ENCODE peak calls at places on chromosomes 12 and 14, in nine cellular contexts. One of them, this sample, is unnamed.

GRCh38 chr14:64997108-64997794 is 10.6 kb downstream of the FNTB start:
- DNase-seq in HepG2: no peak
- DNase-seq in body of pancreas: no peak
- DNase-seq in IMR-90: no peak
- DNase-seq in testis: no peak
- DNase-seq in endothelial cell of umbilical vein: no peak
- DNase-seq in heart left ventricle: no peak
- DNase-seq in right lobe of liver: no peak
- DNase-seq in adrenal gland: no peak
- DNase-seq in this sample: peak

GRCh38 chr14:100950024-100950423 is 46.5 kb upstream of the RTL1 start:
- DNase-seq in HepG2: no peak
- DNase-seq in body of pancreas: no peak
- DNase-seq in IMR-90: peak
- DNase-seq in testis: no peak
- DNase-seq in endothelial cell of umbilical vein: peak
- DNase-seq in heart left ventricle: no peak
- DNase-seq in right lobe of liver: no peak
- DNase-seq in adrenal gland: no peak
- DNase-seq in this sample: no peak

GRCh38 chr12:46944104-46944503 is 118.3 kb upstream of the SLC38A4 start:
- DNase-seq in HepG2: no peak
- DNase-seq in body of pancreas: peak
- DNase-seq in IMR-90: peak
- DNase-seq in testis: peak
- DNase-seq in endothelial cell of umbilical vein: peak
- DNase-seq in heart left ventricle: no peak
- DNase-seq in right lobe of liver: no peak
- DNase-seq in adrenal gland: no peak
- DNase-seq in this sample: no peak

GRCh38 chr14:95409472-95410307 is 90.0 kb upstream of the CLMN start:
- DNase-seq in HepG2: no peak
- DNase-seq in body of pancreas: no peak
- DNase-seq in IMR-90: no peak
- DNase-seq in testis: no peak
- DNase-seq in endothelial cell of umbilical vein: no peak
- DNase-seq in heart left ventricle: no peak
- DNase-seq in right lobe of liver: no peak
- DNase-seq in adrenal gland: no peak
- DNase-seq in this sample: no peak

GRCh38 chr12:108004368-108004767 is 124.7 kb upstream of the WSCD2 start:
- DNase-seq in HepG2: no peak
- DNase-seq in body of pancreas: no peak
- DNase-seq in IMR-90: no peak
- DNase-seq in testis: no peak
- DNase-seq in endothelial cell of umbilical vein: no peak
- DNase-seq in heart left ventricle: no peak
- DNase-seq in right lobe of liver: no peak
- DNase-seq in adrenal gland: no peak
- DNase-seq in this sample: no peak

GRCh38 chr12:47111392-47111778 is 31.6 kb upstream of the AMIGO2 start:
- DNase-seq in HepG2: no peak
- DNase-seq in body of pancreas: no peak
- DNase-seq in IMR-90: no peak
- DNase-seq in testis: no peak
- DNase-seq in endothelial cell of umbilical vein: no peak
- DNase-seq in heart left ventricle: no peak
- DNase-seq in right lobe of liver: no peak
- DNase-seq in adrenal gland: no peak
- DNase-seq in this sample: no peak

GRCh38 chr12:64137117-64137516 is 85.0 kb downstream of the KICS2 start:
- DNase-seq in HepG2: no peak
- DNase-seq in body of pancreas: no peak
- DNase-seq in IMR-90: peak
- DNase-seq in testis: no peak
- DNase-seq in endothelial cell of umbilical vein: no peak
- DNase-seq in heart left ventricle: no peak
- DNase-seq in right lobe of liver: no peak
- DNase-seq in adrenal gland: no peak
- DNase-seq in this sample: no peak

GRCh38 chr12:119940881-119941280 is 48.2 kb upstream of the BICDL1 start:
- DNase-seq in HepG2: peak
- DNase-seq in body of pancreas: no peak
- DNase-seq in IMR-90: peak
- DNase-seq in testis: no peak
- DNase-seq in endothelial cell of umbilical vein: peak
- DNase-seq in heart left ventricle: no peak
- DNase-seq in right lobe of liver: no peak
- DNase-seq in adrenal gland: no peak
- DNase-seq in this sample: no peak

GRCh38 chr14:24874514-24875202 is 175.3 kb downstream of the STXBP6 start:
- DNase-seq in HepG2: peak
- DNase-seq in body of pancreas: no peak
- DNase-seq in IMR-90: no peak
- DNase-seq in testis: no peak
- DNase-seq in endothelial cell of umbilical vein: no peak
- DNase-seq in heart left ventricle: no peak
- DNase-seq in right lobe of liver: no peak
- DNase-seq in adrenal gland: no peak
- DNase-seq in this sample: no peak

GRCh38 chr12:109734219-109735000 is 20.8 kb downstream of the FAM222A start:
- DNase-seq in HepG2: no peak
- DNase-seq in body of pancreas: peak
- DNase-seq in IMR-90: peak
- DNase-seq in testis: no peak
- DNase-seq in endothelial cell of umbilical vein: no peak
- DNase-seq in heart left ventricle: peak
- DNase-seq in right lobe of liver: no peak
- DNase-seq in adrenal gland: peak
- DNase-seq in this sample: no peak

GRCh38 chr12:95548056-95548538 is 3.2 kb downstream of the USP44 start:
- DNase-seq in HepG2: no peak
- DNase-seq in body of pancreas: peak
- DNase-seq in IMR-90: no peak
- DNase-seq in testis: peak
- DNase-seq in endothelial cell of umbilical vein: peak
- DNase-seq in heart left ventricle: peak
- DNase-seq in right lobe of liver: peak
- DNase-seq in adrenal gland: peak
- DNase-seq in this sample: no peak

GRCh38 chr14:32303865-32304264 is 25.2 kb upstream of the AKAP6 start:
- DNase-seq in HepG2: peak
- DNase-seq in body of pancreas: no peak
- DNase-seq in IMR-90: no peak
- DNase-seq in testis: no peak
- DNase-seq in endothelial cell of umbilical vein: no peak
- DNase-seq in heart left ventricle: no peak
- DNase-seq in right lobe of liver: no peak
- DNase-seq in adrenal gland: no peak
- DNase-seq in this sample: no peak

GRCh38 chr12:114294303-114294685 is 111.7 kb downstream of the TBX5 start:
- DNase-seq in HepG2: no peak
- DNase-seq in body of pancreas: no peak
- DNase-seq in IMR-90: peak
- DNase-seq in testis: no peak
- DNase-seq in endothelial cell of umbilical vein: no peak
- DNase-seq in heart left ventricle: no peak
- DNase-seq in right lobe of liver: no peak
- DNase-seq in adrenal gland: no peak
- DNase-seq in this sample: no peak

GRCh38 chr12:32533971-32534590 is 134.7 kb downstream of the FGD4 start:
- DNase-seq in HepG2: peak
- DNase-seq in body of pancreas: peak
- DNase-seq in IMR-90: peak
- DNase-seq in testis: peak
- DNase-seq in endothelial cell of umbilical vein: peak
- DNase-seq in heart left ventricle: peak
- DNase-seq in right lobe of liver: peak
- DNase-seq in adrenal gland: peak
- DNase-seq in this sample: peak
- H3K4me3 ChIP-seq in HepG2: peak
- H3K4me3 ChIP-seq in body of pancreas: no peak
- H3K4me3 ChIP-seq in IMR-90: peak
- H3K4me3 ChIP-seq in testis: peak
- H3K4me3 ChIP-seq in endothelial cell of umbilical vein: peak
- H3K4me3 ChIP-seq in heart left ventricle: peak
- H3K4me3 ChIP-seq in right lobe of liver: peak
- H3K4me3 ChIP-seq in adrenal gland: no peak
- H3K4me3 ChIP-seq in this sample: no peak

GRCh38 chr14:105492051-105492965 is 1.3 kb downstream of the TEDC1 start:
- DNase-seq in HepG2: no peak
- DNase-seq in body of pancreas: no peak
- DNase-seq in IMR-90: no peak
- DNase-seq in testis: no peak
- DNase-seq in endothelial cell of umbilical vein: no peak
- DNase-seq in heart left ventricle: peak
- DNase-seq in right lobe of liver: peak
- DNase-seq in adrenal gland: peak
- DNase-seq in this sample: peak

GRCh38 chr14:105490318-105490571 is 801 bp upstream of the TEDC1 start:
- DNase-seq in HepG2: no peak
- DNase-seq in body of pancreas: no peak
- DNase-seq in IMR-90: no peak
- DNase-seq in testis: no peak
- DNase-seq in endothelial cell of umbilical vein: no peak
- DNase-seq in heart left ventricle: peak
- DNase-seq in right lobe of liver: peak
- DNase-seq in adrenal gland: peak
- DNase-seq in this sample: peak

GRCh38 chr14:105490572-105491365 is at the start of gene TEDC1:
- DNase-seq in HepG2: peak
- DNase-seq in body of pancreas: peak
- DNase-seq in IMR-90: peak
- DNase-seq in testis: peak
- DNase-seq in endothelial cell of umbilical vein: peak
- DNase-seq in heart left ventricle: peak
- DNase-seq in right lobe of liver: peak
- DNase-seq in adrenal gland: peak
- DNase-seq in this sample: peak

GRCh38 chr14:105489607-105490317 is 1.3 kb upstream of the TEDC1 start:
- DNase-seq in HepG2: peak
- DNase-seq in body of pancreas: peak
- DNase-seq in IMR-90: peak
- DNase-seq in testis: peak
- DNase-seq in endothelial cell of umbilical vein: peak
- DNase-seq in heart left ventricle: peak
- DNase-seq in right lobe of liver: peak
- DNase-seq in adrenal gland: peak
- DNase-seq in this sample: peak

DNA sequence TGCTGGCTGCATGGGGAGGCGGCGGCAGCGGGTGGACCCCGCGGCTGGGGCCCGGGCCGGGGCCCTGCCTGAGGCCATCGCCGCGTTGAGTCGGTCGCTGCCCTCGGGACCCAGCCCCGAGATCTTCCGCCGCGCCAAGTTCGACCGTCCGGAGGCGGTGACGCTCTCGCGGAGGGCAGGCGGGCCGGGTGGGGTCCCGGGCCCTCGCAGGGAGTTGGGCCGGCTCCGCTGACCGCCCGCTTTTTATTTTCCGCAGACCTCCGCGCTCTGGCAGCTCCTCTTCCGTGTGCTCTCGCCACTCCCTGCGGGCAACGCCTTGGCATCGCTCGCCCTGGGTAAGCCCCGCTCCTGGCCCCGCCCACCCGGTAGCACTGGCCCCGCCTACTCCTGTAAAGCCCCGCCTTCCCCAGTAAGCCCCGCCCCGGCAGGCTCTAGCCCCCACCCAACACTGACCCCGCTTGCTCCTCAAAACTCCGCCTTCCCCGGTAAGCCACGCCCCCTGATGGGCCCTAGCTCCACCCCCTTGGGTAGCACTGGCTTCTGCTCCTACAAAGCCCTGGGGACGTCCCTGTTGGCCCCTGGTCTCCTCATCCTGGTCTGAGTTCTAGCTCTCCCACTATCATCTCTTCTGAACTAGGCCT is 440 bp downstream of the TEDC1 start:
- DNase-seq in HepG2: peak
- DNase-seq in body of pancreas: peak
- DNase-seq in IMR-90: peak
- DNase-seq in testis: peak
- DNase-seq in endothelial cell of umbilical vein: peak
- DNase-seq in heart left ventricle: peak
- DNase-seq in right lobe of liver: peak
- DNase-seq in adrenal gland: peak
- DNase-seq in this sample: peak
- TF ChIP-seq POLR2A in HepG2: peak
- TF ChIP-seq POLR2A in body of pancreas: peak
- TF ChIP-seq POLR2A in IMR-90: peak
- TF ChIP-seq POLR2A in testis: no peak
- TF ChIP-seq POLR2A in endothelial cell of umbilical vein: peak
- TF ChIP-seq POLR2A in heart left ventricle: no peak
- TF ChIP-seq POLR2A in right lobe of liver: peak
- TF ChIP-seq POLR2A in adrenal gland: peak
- TF ChIP-seq POLR2A in this sample: no peak

GRCh38 chr12:1311145-1311544 is 283.2 kb downstream of the FBXL14 start:
- DNase-seq in HepG2: no peak
- DNase-seq in body of pancreas: no peak
- DNase-seq in IMR-90: no peak
- DNase-seq in testis: no peak
- DNase-seq in endothelial cell of umbilical vein: no peak
- DNase-seq in heart left ventricle: no peak
- DNase-seq in right lobe of liver: no peak
- DNase-seq in adrenal gland: no peak
- DNase-seq in this sample: no peak
- TF ChIP-seq CTCF in HepG2: no peak
- TF ChIP-seq CTCF in body of pancreas: no peak
- TF ChIP-seq CTCF in IMR-90: no peak
- TF ChIP-seq CTCF in testis: no peak
- TF ChIP-seq CTCF in endothelial cell of umbilical vein: no peak
- TF ChIP-seq CTCF in heart left ventricle: no peak
- TF ChIP-seq CTCF in right lobe of liver: no peak
- TF ChIP-seq CTCF in adrenal gland: no peak
- TF ChIP-seq CTCF in this sample: no peak

GRCh38 chr12:111123390-111123789 is 203.0 kb upstream of the MYL2 start:
- DNase-seq in HepG2: no peak
- DNase-seq in body of pancreas: no peak
- DNase-seq in IMR-90: no peak
- DNase-seq in testis: no peak
- DNase-seq in endothelial cell of umbilical vein: no peak
- DNase-seq in heart left ventricle: no peak
- DNase-seq in right lobe of liver: no peak
- DNase-seq in adrenal gland: no peak
- DNase-seq in this sample: no peak

GRCh38 chr12:111124183-111124582 is 203.8 kb upstream of the MYL2 start:
- DNase-seq in HepG2: no peak
- DNase-seq in body of pancreas: no peak
- DNase-seq in IMR-90: no peak
- DNase-seq in testis: no peak
- DNase-seq in endothelial cell of umbilical vein: no peak
- DNase-seq in heart left ventricle: no peak
- DNase-seq in right lobe of liver: no peak
- DNase-seq in adrenal gland: no peak
- DNase-seq in this sample: no peak

GRCh38 chr12:111122458-111122878 is 202.1 kb upstream of the MYL2 start:
- DNase-seq in HepG2: no peak
- DNase-seq in body of pancreas: no peak
- DNase-seq in IMR-90: no peak
- DNase-seq in testis: no peak
- DNase-seq in endothelial cell of umbilical vein: no peak
- DNase-seq in heart left ventricle: no peak
- DNase-seq in right lobe of liver: no peak
- DNase-seq in adrenal gland: no peak
- DNase-seq in this sample: no peak

GRCh38 chr12:111126331-111126730 is 206.0 kb upstream of the MYL2 start:
- DNase-seq in HepG2: no peak
- DNase-seq in body of pancreas: peak
- DNase-seq in IMR-90: no peak
- DNase-seq in testis: peak
- DNase-seq in endothelial cell of umbilical vein: no peak
- DNase-seq in heart left ventricle: peak
- DNase-seq in right lobe of liver: no peak
- DNase-seq in adrenal gland: no peak
- DNase-seq in this sample: no peak

GRCh38 chr12:111121840-111122239 is 201.5 kb upstream of the MYL2 start:
- DNase-seq in HepG2: no peak
- DNase-seq in body of pancreas: no peak
- DNase-seq in IMR-90: no peak
- DNase-seq in testis: no peak
- DNase-seq in endothelial cell of umbilical vein: no peak
- DNase-seq in heart left ventricle: no peak
- DNase-seq in right lobe of liver: no peak
- DNase-seq in adrenal gland: no peak
- DNase-seq in this sample: no peak
- H3K4me3 ChIP-seq in HepG2: no peak
- H3K4me3 ChIP-seq in body of pancreas: no peak
- H3K4me3 ChIP-seq in IMR-90: no peak
- H3K4me3 ChIP-seq in testis: no peak
- H3K4me3 ChIP-seq in endothelial cell of umbilical vein: no peak
- H3K4me3 ChIP-seq in heart left ventricle: no peak
- H3K4me3 ChIP-seq in right lobe of liver: no peak
- H3K4me3 ChIP-seq in adrenal gland: no peak
- H3K4me3 ChIP-seq in this sample: no peak